ENCODE peak calls at places on chromosomes 4 and X, in five cellular contexts. One of them, this sample, is unnamed.

GRCh38 chr4:176939445-176939844 is 146.7 kb upstream of the VEGFC start:
- DNase-seq in ovary: no peak
- DNase-seq in A549: no peak
- DNase-seq in suprapubic skin: no peak
- DNase-seq in GM12892: no peak
- DNase-seq in this sample: no peak

GRCh38 chr4:177444911-177445736 is 2.9 kb upstream of the AGA start:
- DNase-seq in ovary: no peak
- DNase-seq in A549: no peak
- DNase-seq in suprapubic skin: no peak
- DNase-seq in GM12892: no peak
- DNase-seq in this sample: no peak

GRCh38 chr4:158033416-158033863 is 139.4 kb downstream of the GASK1B start:
- DNase-seq in ovary: no peak
- DNase-seq in A549: peak; percentile 7
- DNase-seq in suprapubic skin: no peak
- DNase-seq in GM12892: no peak
- DNase-seq in this sample: no peak

GRCh38 chrX:136200466-136200865 is 50.7 kb downstream of the MAP7D3 start:
- DNase-seq in ovary: no peak
- DNase-seq in A549: peak; percentile 29
- DNase-seq in suprapubic skin: no peak
- DNase-seq in GM12892: no peak
- DNase-seq in this sample: no peak

GRCh38 chr4:8671712-8672290 is 79.2 kb downstream of the CPZ start:
- DNase-seq in ovary: no peak
- DNase-seq in A549: no peak
- DNase-seq in suprapubic skin: no peak
- DNase-seq in GM12892: no peak
- DNase-seq in this sample: no peak

GRCh38 chrX:118726887-118727685 is at the start of gene IL13RA1:
- DNase-seq in ovary: peak; percentile 76
- DNase-seq in A549: peak; percentile 89
- DNase-seq in suprapubic skin: peak; percentile 80
- DNase-seq in GM12892: peak; percentile 23
- DNase-seq in this sample: peak; percentile 69

GRCh38 chrX:15055146-15055930 is 182.1 kb downstream of the MOSPD2 start:
- DNase-seq in ovary: no peak
- DNase-seq in A549: no peak
- DNase-seq in suprapubic skin: no peak
- DNase-seq in GM12892: no peak
- DNase-seq in this sample: peak; percentile 1

GRCh38 chrX:123859409-123859827 is 435 bp upstream of the XIAP start:
- DNase-seq in ovary: peak; percentile 69
- DNase-seq in A549: no peak
- DNase-seq in suprapubic skin: no peak
- DNase-seq in GM12892: no peak
- DNase-seq in this sample: peak; percentile 51

GRCh38 chr4:73528171-73528570 is 46.6 kb downstream of the AFM start:
- DNase-seq in ovary: no peak
- DNase-seq in A549: peak; percentile 12
- DNase-seq in suprapubic skin: no peak
- DNase-seq in GM12892: no peak
- DNase-seq in this sample: no peak

GRCh38 chrX:10015711-10016515 is 48.8 kb downstream of the CLDN34 start:
- DNase-seq in ovary: peak; percentile 31
- DNase-seq in A549: peak; percentile 40
- DNase-seq in suprapubic skin: peak; percentile 77
- DNase-seq in GM12892: no peak
- DNase-seq in this sample: no peak

GRCh38 chrX:10011991-10012390 is 44.8 kb downstream of the CLDN34 start:
- DNase-seq in ovary: no peak
- DNase-seq in A549: peak; percentile 40
- DNase-seq in suprapubic skin: no peak
- DNase-seq in GM12892: no peak
- DNase-seq in this sample: no peak

GRCh38 chrX:10016516-10017132 is 49.5 kb downstream of the CLDN34 start:
- DNase-seq in ovary: no peak
- DNase-seq in A549: no peak
- DNase-seq in suprapubic skin: no peak
- DNase-seq in GM12892: no peak
- DNase-seq in this sample: no peak

GRCh38 chrX:10012776-10013175 is 45.6 kb downstream of the CLDN34 start:
- DNase-seq in ovary: no peak
- DNase-seq in A549: no peak
- DNase-seq in suprapubic skin: no peak
- DNase-seq in GM12892: no peak
- DNase-seq in this sample: no peak

GRCh38 chrX:10014462-10015373 is 47.6 kb downstream of the CLDN34 start:
- DNase-seq in ovary: peak; percentile 88
- DNase-seq in A549: peak; percentile 94
- DNase-seq in suprapubic skin: peak; percentile 87
- DNase-seq in GM12892: peak; percentile 61
- DNase-seq in this sample: no peak
- TF ChIP-seq POLR2A in ovary: peak; percentile 62
- TF ChIP-seq POLR2A in A549: peak; percentile 25
- TF ChIP-seq POLR2A in suprapubic skin: no peak
- TF ChIP-seq POLR2A in GM12892: peak; percentile 23
- TF ChIP-seq POLR2A in this sample: peak; percentile 44

DNA sequence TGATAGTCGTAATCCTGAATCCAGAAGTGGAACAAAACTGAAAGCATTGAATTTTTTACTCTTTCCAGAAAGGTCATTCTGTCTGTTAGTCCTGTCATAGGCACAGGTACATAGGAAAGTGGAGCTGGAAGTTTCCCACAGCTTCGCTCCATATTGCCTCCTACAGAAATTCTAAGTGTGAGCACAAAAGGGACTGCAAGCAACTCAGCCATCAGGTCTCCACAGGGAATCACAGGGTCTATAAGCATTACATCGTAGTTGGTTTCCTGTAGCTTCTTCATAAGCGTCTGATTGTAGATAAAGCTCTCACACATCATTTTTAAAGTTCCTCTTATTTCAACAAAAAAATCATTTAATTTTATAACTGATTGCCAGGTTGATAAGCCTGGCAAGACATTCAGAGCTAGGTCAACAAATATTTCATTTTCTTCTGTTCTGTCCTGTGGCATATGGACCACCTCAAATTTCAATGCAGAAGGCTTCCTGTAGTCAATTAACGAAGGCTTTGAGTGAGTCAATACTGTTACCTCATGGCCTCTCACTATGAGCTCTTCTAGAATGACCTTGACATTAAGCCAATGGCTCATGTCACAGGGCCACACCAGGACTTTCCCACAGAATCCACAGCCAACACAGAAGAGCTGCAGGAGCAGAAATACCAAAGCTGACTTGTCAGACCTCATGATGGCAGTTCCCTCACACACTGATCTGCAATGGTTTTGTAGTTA is at the start of gene UGT2A3:
- DNase-seq in ovary: no peak
- DNase-seq in A549: peak; percentile 78
- DNase-seq in suprapubic skin: no peak
- DNase-seq in GM12892: no peak
- DNase-seq in this sample: no peak
- TF ChIP-seq POLR2A in ovary: no peak
- TF ChIP-seq POLR2A in A549: no peak
- TF ChIP-seq POLR2A in suprapubic skin: no peak
- TF ChIP-seq POLR2A in GM12892: no peak
- TF ChIP-seq POLR2A in this sample: no peak

DNA sequence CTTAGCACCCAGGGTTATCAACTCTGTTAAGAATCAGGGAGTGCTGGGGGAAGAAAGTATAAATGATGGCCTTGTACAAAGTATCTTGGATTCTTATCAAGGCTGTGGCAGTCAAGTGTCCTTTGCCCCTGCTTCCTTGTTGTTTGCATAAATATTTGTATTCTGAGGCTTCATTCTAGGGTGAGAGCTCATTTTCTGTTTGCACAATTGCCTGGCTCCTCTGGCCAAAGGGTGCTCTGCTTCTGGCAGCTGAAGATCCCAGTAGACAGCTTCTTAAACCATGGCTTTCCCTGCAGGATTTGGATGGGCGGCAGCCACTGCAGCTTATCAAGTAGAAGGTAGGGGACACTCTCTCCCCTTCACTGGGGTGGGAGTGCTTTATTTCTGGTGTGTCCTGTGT is at the start of gene GBA3:
- DNase-seq in ovary: no peak
- DNase-seq in A549: no peak
- DNase-seq in suprapubic skin: no peak
- DNase-seq in GM12892: no peak
- DNase-seq in this sample: no peak
- TF ChIP-seq POLR2A in ovary: no peak
- TF ChIP-seq POLR2A in A549: no peak
- TF ChIP-seq POLR2A in suprapubic skin: no peak
- TF ChIP-seq POLR2A in GM12892: no peak
- TF ChIP-seq POLR2A in this sample: no peak

GRCh38 chr4:6180841-6181631 is 19.3 kb downstream of the JAKMIP1 start:
- DNase-seq in ovary: no peak
- DNase-seq in A549: no peak
- DNase-seq in suprapubic skin: no peak
- DNase-seq in GM12892: no peak
- DNase-seq in this sample: no peak
- TF ChIP-seq POLR2A in ovary: no peak
- TF ChIP-seq POLR2A in A549: no peak
- TF ChIP-seq POLR2A in suprapubic skin: no peak
- TF ChIP-seq POLR2A in GM12892: peak; percentile 72
- TF ChIP-seq POLR2A in this sample: no peak

GRCh38 chrX:74535211-74535621 is 79.2 kb downstream of the RLIM start:
- DNase-seq in ovary: peak; percentile 20
- DNase-seq in A549: peak; percentile 29
- DNase-seq in suprapubic skin: no peak
- DNase-seq in GM12892: no peak
- DNase-seq in this sample: no peak

GRCh38 chrX:74534569-74535038 is 79.8 kb downstream of the RLIM start:
- DNase-seq in ovary: no peak
- DNase-seq in A549: no peak
- DNase-seq in suprapubic skin: no peak
- DNase-seq in GM12892: no peak
- DNase-seq in this sample: peak; percentile 58

GRCh38 chrX:74536142-74537010 is 78.0 kb downstream of the RLIM start:
- DNase-seq in ovary: peak; percentile 89
- DNase-seq in A549: no peak
- DNase-seq in suprapubic skin: peak; percentile 84
- DNase-seq in GM12892: peak; percentile 57
- DNase-seq in this sample: peak; percentile 48

GRCh38 chrX:74537011-74537390 is 77.4 kb downstream of the RLIM start:
- DNase-seq in ovary: peak; percentile 53
- DNase-seq in A549: no peak
- DNase-seq in suprapubic skin: no peak
- DNase-seq in GM12892: no peak
- DNase-seq in this sample: no peak

GRCh38 chrX:74535633-74536141 is 78.7 kb downstream of the RLIM start:
- DNase-seq in ovary: peak; percentile 85
- DNase-seq in A549: no peak
- DNase-seq in suprapubic skin: peak; percentile 72
- DNase-seq in GM12892: peak; percentile 35
- DNase-seq in this sample: peak; percentile 52
- TF ChIP-seq POLR2A in ovary: no peak
- TF ChIP-seq POLR2A in A549: no peak
- TF ChIP-seq POLR2A in suprapubic skin: no peak
- TF ChIP-seq POLR2A in GM12892: no peak
- TF ChIP-seq POLR2A in this sample: no peak

GRCh38 chr4:102501176-102501634 is at the start of gene NFKB1:
- DNase-seq in ovary: peak; percentile 55
- DNase-seq in A549: peak; percentile 76
- DNase-seq in suprapubic skin: peak; percentile 86
- DNase-seq in GM12892: peak; percentile 38
- DNase-seq in this sample: peak; percentile 35

GRCh38 chr4:102503301-102503746 is 2.2 kb downstream of the NFKB1 start:
- DNase-seq in ovary: no peak
- DNase-seq in A549: peak; percentile 17
- DNase-seq in suprapubic skin: no peak
- DNase-seq in GM12892: no peak
- DNase-seq in this sample: no peak

GRCh38 chr4:102497986-102498385 is 3.2 kb upstream of the NFKB1 start:
- DNase-seq in ovary: no peak
- DNase-seq in A549: no peak
- DNase-seq in suprapubic skin: no peak
- DNase-seq in GM12892: no peak
- DNase-seq in this sample: no peak

GRCh38 chr4:102501635-102502382 is 650 bp downstream of the NFKB1 start:
- DNase-seq in ovary: peak; percentile 74
- DNase-seq in A549: peak; percentile 83
- DNase-seq in suprapubic skin: peak; percentile 91
- DNase-seq in GM12892: peak; percentile 32
- DNase-seq in this sample: peak; percentile 35

DNA sequence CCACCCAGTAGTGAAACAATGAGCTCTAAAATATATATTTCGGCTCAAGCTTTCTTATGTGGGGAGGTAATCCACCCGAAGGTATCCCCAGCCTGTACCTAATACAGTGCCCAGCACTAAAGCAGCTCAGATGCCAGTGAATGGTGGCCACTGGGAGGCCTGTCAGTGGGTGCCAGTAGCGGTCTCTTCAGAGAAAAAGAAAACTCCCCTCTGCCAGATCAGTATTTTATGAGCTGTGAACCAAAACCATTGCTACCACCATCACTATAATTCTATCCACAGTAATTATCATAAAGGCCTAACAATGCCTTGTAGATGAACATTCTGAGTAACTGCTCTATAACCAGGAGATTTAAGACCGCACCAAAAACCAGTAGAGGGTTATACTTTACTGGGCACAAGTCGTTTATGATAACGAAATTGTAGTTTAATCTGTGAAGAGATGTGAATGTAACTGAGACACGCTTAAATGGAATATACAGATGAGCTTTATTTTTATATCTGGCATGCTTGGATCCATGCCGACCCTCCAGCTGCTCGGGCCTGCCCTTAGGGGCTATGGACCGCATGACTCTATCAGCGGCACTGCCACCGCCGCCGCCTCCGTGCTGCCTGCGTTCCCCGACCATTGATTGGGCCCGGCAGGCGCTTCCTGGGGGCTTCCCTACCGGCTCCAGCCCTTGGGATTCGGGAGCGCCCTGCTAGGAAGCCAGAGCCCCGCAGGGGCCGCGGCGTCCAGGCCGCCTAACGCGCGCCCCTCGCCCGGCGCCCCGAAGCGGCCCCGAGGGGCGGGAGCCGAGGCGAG is 586 bp upstream of the NFKB1 start:
- DNase-seq in ovary: peak; percentile 68
- DNase-seq in A549: peak; percentile 37
- DNase-seq in suprapubic skin: peak; percentile 80
- DNase-seq in GM12892: no peak
- DNase-seq in this sample: peak; percentile 12
- TF ChIP-seq POLR2A in ovary: peak; percentile 14
- TF ChIP-seq POLR2A in A549: no peak
- TF ChIP-seq POLR2A in suprapubic skin: no peak
- TF ChIP-seq POLR2A in GM12892: no peak
- TF ChIP-seq POLR2A in this sample: no peak